ENCODE peak calls at places on chromosomes 4 and X, in five cellular contexts. E is fibroblast of lung, H is AG04450, F is kidney epithelial cell, R is Panc1. J is an unnamed sample.

GRCh38 chrX:123331349-123331748 is 147.3 kb downstream of the GRIA3 start:
- DNase-seq in E (no peak), H (no peak), F (no peak), R (no peak), J (no peak)

GRCh38 chr4:184845367-184846011 is 19.7 kb upstream of the ACSL1 start:
- DNase-seq in E (peak), H (peak), F (peak), R (no peak), J (no peak)

GRCh38 chr4:70365479-70365878 is 4.9 kb downstream of the SMR3A start:
- DNase-seq in E (no peak), H (no peak), F (no peak), R (no peak), J (no peak)

GRCh38 chr4:124019749-124020549 is 623.4 kb downstream of the SPRY1 start:
- DNase-seq in E (peak), H (no peak), F (no peak), R (no peak), J (no peak)

GRCh38 chr4:31998807-31999206 is 1278.6 kb downstream of the PCDH7 start:
- DNase-seq in E (no peak), H (no peak), F (no peak), R (no peak), J (no peak)

GRCh38 chr4:118727360-118727759 is 42.2 kb downstream of the METTL14 start:
- DNase-seq in E (no peak), H (no peak), F (no peak), R (no peak), J (no peak)

GRCh38 chrX:72532371-72532770 is 40.3 kb downstream of the HDAC8 start:
- DNase-seq in E (no peak), H (no peak), F (no peak), R (no peak), J (no peak)

GRCh38 chr4:112637552-112637866 is 566 bp downstream of the LARP7 start:
- DNase-seq in E (no peak), H (no peak), F (no peak), R (no peak), J (no peak)

GRCh38 chrX:114134465-114134864 is 449.4 kb upstream of the HTR2C start:
- DNase-seq in E (no peak), H (no peak), F (no peak), R (no peak), J (no peak)

GRCh38 chrX:19349263-19349662 is 5.5 kb downstream of the PDHA1 start:
- DNase-seq in E (no peak), H (no peak), F (no peak), R (no peak), J (no peak)

GRCh38 chr4:113469023-113469390 is 292.5 kb downstream of the CAMK2D start:
- DNase-seq in E (peak), H (no peak), F (no peak), R (no peak), J (no peak)

GRCh38 chrX:38929966-38930421 is 128.7 kb downstream of the MID1IP1 start:
- DNase-seq in E (peak), H (peak), F (peak), R (no peak), J (no peak)

GRCh38 chr4:80235451-80235850 is 31.0 kb upstream of the FGF5 start:
- DNase-seq in E (peak), H (no peak), F (no peak), R (peak), J (no peak)

GRCh38 chr4:106676173-106676921 is 307.8 kb upstream of the GIMD1 start:
- DNase-seq in E (peak), H (no peak), F (no peak), R (no peak), J (no peak)

GRCh38 chr4:45442466-45442865 is 681.4 kb downstream of the GABRG1 start:
- DNase-seq in E (peak), H (no peak), F (no peak), R (no peak), J (no peak)

GRCh38 chr4:118289794-118290193 is 63.0 kb downstream of the PRSS12 start:
- DNase-seq in E (peak), H (peak), F (no peak), R (no peak), J (no peak)

GRCh38 chr4:64713256-64713840 is 304.1 kb upstream of the TECRL start:
- DNase-seq in E (peak), H (no peak), F (no peak), R (no peak), J (no peak)

GRCh38 chrX:53494427-53494826 is 60.3 kb upstream of the HSD17B10 start:
- DNase-seq in E (peak), H (no peak), F (no peak), R (no peak), J (no peak)

GRCh38 chr4:20565075-20565721 is 135.1 kb upstream of the PACRGL start:
- DNase-seq in E (peak), H (peak), F (no peak), R (no peak), J (no peak)

GRCh38 chrX:134683351-134683750 is 25.1 kb upstream of the PLAC1 start:
- DNase-seq in E (no peak), H (no peak), F (no peak), R (no peak), J (no peak)

GRCh38 chr4:79027656-79028055 is 88.4 kb upstream of the PAQR3 start:
- DNase-seq in E (no peak), H (no peak), F (no peak), R (no peak), J (no peak)

GRCh38 chrX:124212622-124213021 is 119.8 kb upstream of the TEX13D start:
- DNase-seq in E (no peak), H (no peak), F (no peak), R (no peak), J (no peak)

DNA sequence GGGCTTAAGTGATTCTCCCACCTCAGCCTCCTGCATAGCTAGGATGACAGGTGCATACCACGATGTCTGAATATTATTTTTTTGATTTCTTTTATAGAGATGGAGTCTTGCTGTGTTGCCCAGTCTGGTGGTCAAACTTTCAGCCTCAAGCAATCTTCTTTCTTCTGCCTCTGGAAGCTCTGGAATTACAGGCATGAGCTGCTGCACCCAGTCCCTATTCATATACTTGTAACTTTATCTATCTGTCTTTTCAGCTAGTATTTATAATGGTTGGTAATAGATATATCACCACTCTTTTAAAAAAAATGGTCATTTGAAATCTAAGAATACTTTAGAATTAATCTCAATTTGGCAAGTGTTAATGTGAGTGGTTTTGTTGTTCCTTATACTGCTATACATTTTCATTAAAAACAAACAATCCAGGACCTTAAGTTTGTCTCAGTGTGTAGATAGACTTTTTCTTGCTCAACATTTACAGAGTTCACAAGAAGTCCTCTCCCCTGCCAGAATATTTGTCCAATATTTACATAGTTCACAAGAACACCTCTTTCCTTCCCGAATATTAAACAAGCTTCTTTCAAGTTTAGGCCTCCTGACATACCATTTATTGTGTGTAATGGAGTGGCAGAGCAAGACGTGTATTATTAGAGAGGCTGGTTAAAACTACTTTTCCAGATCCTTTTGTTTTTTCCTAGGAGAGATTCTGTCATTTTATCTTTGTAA is 1197.4 kb upstream of the ADGRL3 start:
- DNase-seq in E (no peak), H (no peak), F (no peak), R (no peak), J (no peak)
- TF ChIP-seq CTCF in E (no peak), H (no peak), F (no peak), R (no peak), J (no peak)

GRCh38 chr4:6404611-6405416 is 67.6 kb downstream of the PPP2R2C start:
- DNase-seq in E (no peak), H (no peak), F (no peak), R (no peak), J (peak)

GRCh38 chr4:6403400-6403685 is 69.1 kb downstream of the PPP2R2C start:
- DNase-seq in E (no peak), H (no peak), F (no peak), R (no peak), J (peak)

GRCh38 chr4:6405417-6405747 is 67.0 kb downstream of the PPP2R2C start:
- DNase-seq in E (no peak), H (no peak), F (no peak), R (no peak), J (no peak)

GRCh38 chr4:6401797-6402196 is 70.6 kb downstream of the PPP2R2C start:
- DNase-seq in E (no peak), H (no peak), F (no peak), R (no peak), J (no peak)

DNA sequence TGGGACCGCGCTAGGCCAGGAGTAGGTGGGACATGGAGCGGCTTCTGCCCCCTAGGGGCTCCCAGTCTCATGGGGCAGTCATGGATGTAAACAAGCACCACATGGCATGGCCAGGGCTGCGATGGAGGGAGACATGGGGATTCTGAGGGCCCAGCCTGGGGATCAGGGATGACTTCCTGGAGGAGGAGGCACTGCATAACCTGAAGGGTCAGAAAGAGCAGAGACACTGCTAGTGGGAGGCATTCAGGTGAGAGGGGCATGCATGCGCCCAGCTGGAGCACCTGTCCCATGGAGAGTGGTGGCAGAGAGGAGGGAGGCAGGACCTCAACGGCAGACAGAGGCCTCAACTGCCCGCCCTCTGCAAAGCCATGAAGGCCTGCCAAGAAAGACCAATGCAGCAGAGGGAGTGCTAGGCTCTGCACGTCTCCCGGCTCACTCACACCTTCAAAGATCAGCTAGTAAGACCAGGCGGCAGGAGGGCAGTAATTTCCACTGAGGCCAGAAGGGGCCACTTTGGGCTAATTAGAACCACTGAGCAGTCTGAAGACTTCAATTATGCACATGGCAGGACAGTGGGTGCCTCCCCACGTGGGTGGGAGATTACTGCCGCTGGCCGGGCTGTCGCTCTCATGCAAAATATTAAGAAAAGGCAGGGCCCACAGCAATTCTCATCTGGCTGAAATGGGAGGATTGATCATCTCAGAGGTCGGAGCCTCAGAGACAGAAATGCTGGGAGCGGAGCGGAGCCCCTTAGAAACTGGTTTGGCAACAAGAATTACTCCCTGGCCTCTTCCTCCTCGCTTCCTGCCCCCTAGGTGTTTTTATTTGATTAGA is 69.6 kb downstream of the PPP2R2C start:
- DNase-seq in E (no peak), H (no peak), F (no peak), R (no peak), J (peak)
- TF ChIP-seq CTCF in E (no peak), H (no peak), F (no peak), R (no peak), J (no peak)

GRCh38 chrX:150465856-150466775 is 102.3 kb upstream of the MTM1 start:
- DNase-seq in E (no peak), H (no peak), F (no peak), R (no peak), J (no peak)

GRCh38 chrX:150464001-150464400 is 100.9 kb downstream of the MAMLD1 start:
- DNase-seq in E (no peak), H (no peak), F (no peak), R (no peak), J (no peak)

GRCh38 chrX:150460781-150461180 is 97.7 kb downstream of the MAMLD1 start:
- DNase-seq in E (no peak), H (no peak), F (no peak), R (no peak), J (no peak)

GRCh38 chrX:150465326-150465725 is 102.2 kb downstream of the MAMLD1 start:
- DNase-seq in E (no peak), H (no peak), F (no peak), R (no peak), J (no peak)

GRCh38 chrX:150463566-150463965 is 100.4 kb downstream of the MAMLD1 start:
- DNase-seq in E (no peak), H (no peak), F (no peak), R (no peak), J (no peak)
- TF ChIP-seq CTCF in E (no peak), H (no peak), F (no peak), R (no peak), J (no peak)

GRCh38 chrX:80237072-80237471 is 183.2 kb upstream of the TENT5D start:
- DNase-seq in E (no peak), H (no peak), F (no peak), R (no peak), J (no peak)
- TF ChIP-seq CTCF in E (no peak), H (no peak), F (no peak), R (peak), J (peak)

GRCh38 chr4:174383783-174384182 is 100.1 kb downstream of the CEP44 start:
- DNase-seq in E (no peak), H (no peak), F (no peak), R (no peak), J (no peak)
- TF ChIP-seq CTCF in E (no peak), H (no peak), F (no peak), R (no peak), J (no peak)

DNA sequence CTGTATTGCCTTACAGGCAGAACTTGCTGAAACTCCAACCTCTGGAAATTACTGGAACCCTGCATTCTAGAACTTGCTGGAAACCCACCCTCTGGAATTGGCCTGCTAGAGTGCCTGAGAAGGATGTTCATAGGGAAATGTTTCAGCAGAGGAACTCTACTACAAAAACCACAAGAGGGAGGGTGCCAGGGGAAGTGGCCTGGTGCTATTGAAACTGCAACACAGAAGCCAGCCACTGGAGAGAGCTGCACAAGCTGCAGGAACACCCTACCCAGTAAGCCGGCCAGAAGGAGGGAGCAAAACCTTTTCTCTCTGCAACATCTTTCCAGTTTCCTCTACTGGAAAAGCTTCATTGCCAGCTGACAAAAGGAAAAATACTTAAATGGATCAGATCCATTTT is 2.5 kb upstream of the BRWD3 start:
- DNase-seq in E (peak), H (no peak), F (no peak), R (no peak), J (peak)
- TF ChIP-seq CTCF in E (peak), H (peak), F (peak), R (peak), J (no peak)

GRCh38 chr4:95020521-95020920 is 262.8 kb downstream of the BMPR1B start:
- DNase-seq in E (no peak), H (no peak), F (no peak), R (no peak), J (no peak)
- TF ChIP-seq CTCF in E (no peak), H (no peak), F (no peak), R (no peak), J (no peak)

GRCh38 chr4:56626963-56627362 is 54.1 kb downstream of the HOPX start:
- DNase-seq in E (no peak), H (no peak), F (no peak), R (no peak), J (no peak)
- TF ChIP-seq CTCF in E (no peak), H (no peak), F (no peak), R (no peak), J (no peak)

GRCh38 chrX:130080791-130081367 is 29.4 kb downstream of the ELF4 start:
- DNase-seq in E (no peak), H (no peak), F (no peak), R (no peak), J (no peak)

GRCh38 chrX:130083656-130084382 is 26.5 kb downstream of the ELF4 start:
- DNase-seq in E (no peak), H (no peak), F (no peak), R (no peak), J (no peak)

GRCh38 chrX:130083107-130083490 is 27.2 kb downstream of the ELF4 start:
- DNase-seq in E (no peak), H (no peak), F (no peak), R (no peak), J (no peak)

GRCh38 chrX:130081421-130082045 is 28.8 kb downstream of the ELF4 start:
- DNase-seq in E (no peak), H (no peak), F (no peak), R (no peak), J (peak)

DNA sequence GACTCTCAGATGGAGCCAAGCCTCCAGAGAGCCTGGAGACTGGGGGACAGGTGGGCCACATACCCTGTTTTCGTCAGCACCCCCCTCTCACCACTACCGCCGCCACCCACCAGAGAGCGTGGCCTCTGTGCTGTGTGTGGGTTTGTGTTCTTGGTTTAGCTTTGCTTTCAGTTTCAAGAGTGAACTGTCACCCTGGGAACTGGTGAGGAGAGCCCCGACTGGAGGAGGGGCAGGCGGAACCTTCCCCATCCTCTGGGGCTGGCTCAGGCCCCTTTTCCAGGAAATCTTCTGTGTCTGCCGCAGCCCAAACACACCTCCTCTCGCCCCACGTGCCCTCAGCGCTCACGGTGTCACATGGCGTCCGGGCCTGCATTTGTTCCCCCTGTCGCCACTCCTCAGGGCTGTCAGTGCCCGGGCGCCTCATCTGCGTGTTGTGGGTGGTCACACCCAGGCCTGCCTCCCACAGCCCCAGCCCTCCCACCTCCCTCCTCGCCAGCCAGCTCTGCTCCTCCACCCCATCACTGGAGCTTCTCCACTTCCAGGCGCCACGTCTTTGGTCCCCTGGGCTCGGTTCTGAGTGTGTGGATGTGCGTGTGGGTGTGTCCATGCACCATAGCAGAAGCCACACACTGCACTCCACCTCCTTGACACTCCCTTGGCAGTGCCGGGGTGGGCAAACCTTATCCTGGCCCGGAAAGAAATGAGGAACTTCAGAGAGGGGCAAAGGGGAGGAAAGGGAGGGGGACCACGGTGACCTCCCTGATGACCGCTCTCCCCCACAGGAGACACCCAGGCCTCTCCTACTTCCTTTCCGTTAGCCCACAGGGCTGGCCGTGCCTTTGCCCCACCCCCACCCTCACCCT is 27.8 kb downstream of the ELF4 start:
- DNase-seq in E (no peak), H (no peak), F (no peak), R (no peak), J (peak)
- TF ChIP-seq CTCF in E (no peak), H (no peak), F (no peak), R (no peak), J (peak)